ENCODE peak calls at places on chromosomes 4 and X, in seven cellular contexts. Y, E, G, B, P, I and U are unnamed samples.

GRCh38 chr4:738781-739280 is 33.2 kb downstream of the PCGF3 start:
- DNase-seq in E (no peak), B (no peak), P (no peak), G (no peak), Y (no peak), I (no peak), U (peak; percentile 58)

GRCh38 chrX:107360788-107361360 is 88.6 kb upstream of the FRMPD3 start:
- DNase-seq in G (no peak), P (peak; percentile 61), I (no peak), E (no peak), B (no peak), Y (no peak), U (no peak)

GRCh38 chr4:152308925-152309324 is 227.0 kb downstream of the FBXW7 start:
- DNase-seq in I (no peak), G (no peak), P (peak; percentile 57), Y (no peak), E (no peak), B (no peak), U (no peak)

GRCh38 chrX:113804293-113804692 is 779.6 kb upstream of the HTR2C start:
- DNase-seq in G (no peak), B (no peak), Y (no peak), I (no peak), E (no peak), P (no peak), U (no peak)

GRCh38 chrX:70253377-70254062 is 6.5 kb downstream of the P2RY4 start:
- DNase-seq in P (peak; percentile 71), B (no peak), E (peak; percentile 39), G (peak; percentile 54), Y (no peak), I (no peak), U (no peak)

GRCh38 chrX:47502591-47503222 is 19.7 kb upstream of the ZNF41 start:
- DNase-seq in B (no peak), E (no peak), Y (peak; percentile 40), I (no peak), P (no peak), G (peak; percentile 77), U (no peak)

GRCh38 chr4:21778702-21779101 is 169.9 kb downstream of the KCNIP4 start:
- DNase-seq in E (no peak), B (no peak), G (no peak), Y (no peak), P (no peak), I (no peak), U (no peak)

GRCh38 chr4:40055873-40056721 is 553 bp upstream of the N4BP2 start:
- DNase-seq in Y (peak; percentile 78), G (peak; percentile 93), E (no peak), I (peak; percentile 80), B (peak; percentile 82), P (peak; percentile 72), U (peak; percentile 78)

GRCh38 chr4:126038492-126039236 is 723.9 kb downstream of the FAT4 start:
- DNase-seq in G (no peak), B (no peak), Y (no peak), E (no peak), I (no peak), P (no peak), U (no peak)

DNA sequence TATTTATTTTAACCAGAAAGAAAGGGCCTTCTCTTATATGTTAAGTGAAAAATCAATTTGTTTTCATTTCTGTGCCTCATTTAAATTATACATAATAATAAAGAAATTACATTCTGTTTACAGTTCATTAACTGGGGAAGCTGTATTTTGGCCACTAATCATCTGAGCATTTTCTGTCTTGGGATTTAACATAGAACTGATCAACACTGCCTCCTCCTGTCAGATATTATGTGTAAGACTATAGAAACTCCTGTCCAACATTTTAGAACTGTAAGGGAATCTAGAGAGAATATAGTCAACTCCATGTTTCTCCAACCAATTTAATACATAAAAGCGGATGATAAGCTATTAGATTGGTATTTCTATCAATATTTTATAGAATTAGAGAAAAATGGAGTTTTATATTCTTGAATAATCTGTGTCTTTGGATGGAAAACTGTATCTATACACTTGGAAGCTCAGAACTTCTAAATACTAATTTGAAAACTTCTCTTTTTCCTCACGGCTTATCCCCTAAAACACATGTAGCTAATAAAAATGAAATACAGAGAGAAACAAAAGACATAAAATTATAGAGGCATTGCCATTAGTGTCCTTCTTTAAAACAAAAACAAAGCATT is 33.0 kb downstream of the ENPEP start:
- DNase-seq in B (peak; percentile 56), E (no peak), G (peak; percentile 72), P (peak; percentile 48), Y (peak; percentile 42), I (peak; percentile 61), U (no peak)
- H3K27ac ChIP-seq in B (no peak overlapping the region), E (no peak overlapping the region), G (no peak overlapping the region), P (no peak overlapping the region), Y (no peak overlapping the region), I (no peak overlapping the region), U (no peak overlapping the region)

GRCh38 chr4:169208516-169208915 is 62.2 kb downstream of the SH3RF1 start:
- DNase-seq in Y (no peak), P (no peak), B (peak; percentile 27), G (peak; percentile 82), E (no peak), I (no peak), U (no peak)
- H3K4me1 ChIP-seq in Y (no peaks in the 10 kb centered on the region), P (no peaks in the 10 kb centered on the region), B (peaks cover 37% of the 10 kb centered on the region), G (peaks cover 40% of the 10 kb centered on the region), E (peaks cover 44% of the 10 kb centered on the region), I (peaks cover 14% of the 10 kb centered on the region), U (no peaks in the 10 kb centered on the region)

DNA sequence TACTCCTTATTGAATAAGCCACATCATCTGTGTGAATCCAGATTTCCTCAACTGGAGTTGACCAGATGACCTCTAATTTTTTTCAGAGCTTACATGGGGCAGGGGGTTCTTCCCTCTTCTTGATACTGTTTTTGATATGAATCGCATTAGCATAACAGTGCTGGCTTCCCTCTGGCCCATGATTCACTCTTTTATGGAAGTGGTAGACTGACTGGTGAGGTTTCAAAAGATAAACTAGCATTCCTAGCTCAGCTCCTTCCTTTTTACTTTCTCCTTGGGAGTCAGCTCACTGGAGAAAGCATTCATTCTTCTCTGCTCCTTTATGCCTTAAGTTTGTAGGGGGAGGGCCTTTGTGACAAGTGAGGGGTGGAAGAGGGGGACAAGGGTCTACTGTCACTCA is 161.0 kb upstream of the FGF13 start:
- DNase-seq in B (peak; percentile 28), P (peak; percentile 35), E (no peak), G (peak; percentile 36), I (no peak), Y (no peak), U (no peak)
- TF ChIP-seq EZH2phosphoT487 in B (no peak), P (no peak), E (no peak), G (no peak), I (no peak), Y (no peak), U (no peak)

DNA sequence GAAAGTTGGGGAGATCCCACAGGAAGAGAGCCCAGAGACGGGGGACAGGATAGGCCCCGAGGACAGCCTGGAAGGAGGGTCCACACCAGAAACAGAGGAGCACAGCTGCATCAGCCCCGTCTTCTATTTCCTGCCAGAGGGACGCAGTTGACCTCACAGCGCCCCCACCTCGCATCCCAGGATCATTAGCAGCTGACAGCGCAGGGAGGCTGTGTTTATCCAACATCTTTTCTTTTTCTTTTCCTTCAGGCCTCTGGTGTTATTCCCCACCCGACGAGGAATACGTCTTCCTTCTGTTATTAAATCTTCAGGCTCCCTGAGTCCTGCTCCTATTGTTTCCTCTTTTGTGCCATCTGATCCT is 75.4 kb downstream of the DCHS2 start:
- DNase-seq in I (peak; percentile 37), E (no peak), G (peak; percentile 4), B (peak; percentile 68), Y (no peak), P (no peak), U (peak; percentile 35)
- H3K27ac ChIP-seq in I (peak overlapping the region; percentile 32), E (no peak overlapping the region), G (no peak overlapping the region), B (no peak overlapping the region), Y (no peak overlapping the region), P (no peak overlapping the region), U (peak overlapping the region; percentile 55)

GRCh38 chr4:41209187-41209586 is 5.2 kb downstream of the APBB2 start:
- DNase-seq in G (no peak), E (no peak), I (peak; percentile 48), Y (no peak), B (no peak), P (no peak), U (no peak)
- H3K4me1 ChIP-seq in G (peaks cover 58% of the 10 kb centered on the region), E (peaks cover 81% of the 10 kb centered on the region), I (peaks cover 21% of the 10 kb centered on the region), Y (peaks cover 5% of the 10 kb centered on the region), B (peaks cover 16% of the 10 kb centered on the region), P (peaks cover 16% of the 10 kb centered on the region), U (peaks cover 33% of the 10 kb centered on the region)

DNA sequence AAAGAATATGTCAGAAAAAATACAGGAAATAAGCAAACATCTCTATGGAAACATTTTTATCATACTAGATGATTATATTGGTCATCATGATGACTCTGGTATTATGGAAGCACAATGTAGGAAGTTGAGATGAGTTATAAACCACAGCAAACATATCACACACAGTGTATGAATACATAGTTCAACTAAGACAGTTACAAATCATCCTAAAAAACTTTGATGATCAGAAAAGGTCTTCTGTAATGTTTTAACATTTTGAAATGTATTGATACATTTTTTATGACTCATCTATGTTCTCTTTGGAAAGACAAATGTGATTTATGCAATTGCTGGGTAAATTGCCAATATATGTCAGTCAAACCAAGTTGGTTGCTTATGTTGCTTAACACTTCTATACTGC is 4.8 kb downstream of the CXCL3 start:
- DNase-seq in Y (no peak), B (no peak), E (no peak), P (peak; percentile 86), I (no peak), G (peak; percentile 72), U (no peak)
- TF ChIP-seq EZH2phosphoT487 in Y (no peak), B (no peak), E (no peak), P (no peak), I (no peak), G (no peak), U (no peak)

DNA sequence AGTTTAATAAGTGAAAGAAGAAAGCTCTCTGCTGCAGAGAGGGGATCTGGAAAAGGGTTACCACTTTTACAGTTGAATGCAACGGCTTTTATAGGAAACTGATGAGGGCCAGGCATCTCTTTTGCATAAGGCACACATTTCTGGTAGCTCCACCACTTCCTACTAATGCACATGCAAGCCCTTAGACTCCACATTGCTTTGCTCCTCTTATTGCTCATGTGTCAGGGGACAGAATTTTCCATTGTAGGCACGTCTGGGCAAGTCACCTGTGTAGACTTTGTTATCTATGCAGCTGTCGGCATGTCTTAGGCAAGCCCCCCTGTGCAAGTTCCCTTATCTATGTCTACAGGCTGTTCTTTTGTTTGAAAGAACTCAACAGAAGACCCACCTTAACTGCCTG is 294.6 kb upstream of the STS start:
- DNase-seq in B (no peak), E (no peak), I (peak; percentile 4), Y (no peak), P (no peak), G (no peak), U (peak; percentile 27)
- H3K27ac ChIP-seq in B (no peak overlapping the region), E (no peak overlapping the region), I (no peak overlapping the region), Y (no peak overlapping the region), P (no peak overlapping the region), G (no peak overlapping the region), U (peak overlapping the region; percentile 11)

DNA sequence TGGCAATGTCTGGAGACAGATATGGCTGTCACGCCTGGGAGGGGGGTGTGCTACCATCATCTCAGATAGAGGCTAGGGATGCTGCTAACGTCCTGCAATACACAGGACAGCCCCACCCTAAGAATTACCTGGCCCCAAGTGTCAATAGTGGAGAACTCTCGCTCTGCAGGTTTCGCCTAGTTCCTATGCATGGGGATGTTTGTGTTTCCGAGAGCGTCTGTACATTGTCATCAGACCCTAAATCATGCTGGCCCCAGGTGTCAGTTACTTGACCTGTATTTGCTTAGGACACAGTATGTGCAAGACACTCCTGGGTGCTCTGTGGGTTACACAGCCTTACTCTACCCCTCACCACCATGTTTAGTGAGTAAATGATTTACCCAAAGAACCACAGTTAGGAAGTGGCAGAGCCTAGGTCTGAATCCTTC is 90.8 kb downstream of the AFF1 start:
- DNase-seq in E (no peak), G (no peak), P (no peak), Y (no peak), I (peak; percentile 61), B (no peak), U (no peak)
- H3K4me1 ChIP-seq in E (no peaks in the 10 kb centered on the region), G (peaks cover 15% of the 10 kb centered on the region), P (no peaks in the 10 kb centered on the region), Y (peaks cover 9% of the 10 kb centered on the region), I (peaks cover 35% of the 10 kb centered on the region), B (peaks cover 60% of the 10 kb centered on the region), U (peaks cover 39% of the 10 kb centered on the region)